ENCODE peak calls at places on chromosome 6, in six cellular contexts. One of them, this sample, is unnamed.
A peak's percentile ranks its signal among the peaks of the same experiment; 100 is the strongest.

GRCh38 chr6:108027594-108027993 is 46.9 kb downstream of the OSTM1 start:
- DNase-seq in mesenchymal stem cell: no peak
- DNase-seq in IMR-90: peak; percentile 9
- DNase-seq in H1: no peak
- DNase-seq in H9: no peak
- DNase-seq in trophoblast cell: no peak
- DNase-seq in this sample: no peak

GRCh38 chr6:136113736-136114173 is 136.4 kb downstream of the MTFR2 start:
- DNase-seq in H1: no peak
- DNase-seq in IMR-90: peak; percentile 93
- DNase-seq in mesenchymal stem cell: peak; percentile 98
- DNase-seq in H9: peak; percentile 46
- DNase-seq in trophoblast cell: peak; percentile 52
- DNase-seq in this sample: peak; percentile 63

GRCh38 chr6:152458648-152459047 is 178.5 kb downstream of the SYNE1 start:
- DNase-seq in mesenchymal stem cell: no peak
- DNase-seq in H9: no peak
- DNase-seq in H1: no peak
- DNase-seq in IMR-90: peak; percentile 72
- DNase-seq in trophoblast cell: no peak
- DNase-seq in this sample: no peak

GRCh38 chr6:33689148-33689494 is 22.4 kb downstream of the UQCC2 start:
- DNase-seq in mesenchymal stem cell: no peak
- DNase-seq in trophoblast cell: no peak
- DNase-seq in H1: no peak
- DNase-seq in H9: no peak
- DNase-seq in IMR-90: no peak
- DNase-seq in this sample: no peak

GRCh38 chr6:170493354-170493753 is 59.8 kb downstream of the PSMB1 start:
- DNase-seq in trophoblast cell: no peak
- DNase-seq in H9: no peak
- DNase-seq in H1: no peak
- DNase-seq in mesenchymal stem cell: no peak
- DNase-seq in IMR-90: no peak
- DNase-seq in this sample: no peak

GRCh38 chr6:31877651-31878161 is 1.1 kb downstream of the SLC44A4 start:
- DNase-seq in trophoblast cell: no peak
- DNase-seq in mesenchymal stem cell: no peak
- DNase-seq in H9: peak; percentile 30
- DNase-seq in IMR-90: no peak
- DNase-seq in H1: no peak
- DNase-seq in this sample: no peak

GRCh38 chr6:99424761-99425646 is at the start of gene PNISR:
- DNase-seq in mesenchymal stem cell: peak; percentile 99
- DNase-seq in trophoblast cell: peak; percentile 94
- DNase-seq in H1: peak; percentile 86
- DNase-seq in IMR-90: peak; percentile 99
- DNase-seq in H9: peak; percentile 95
- DNase-seq in this sample: peak; percentile 95

GRCh38 chr6:20310185-20310584 is 91.5 kb upstream of the E2F3 start:
- DNase-seq in H1: no peak
- DNase-seq in mesenchymal stem cell: no peak
- DNase-seq in IMR-90: no peak
- DNase-seq in trophoblast cell: no peak
- DNase-seq in H9: no peak
- DNase-seq in this sample: no peak

GRCh38 chr6:23531666-23532065 is 594.3 kb upstream of the NRSN1 start:
- DNase-seq in IMR-90: no peak
- DNase-seq in H1: no peak
- DNase-seq in mesenchymal stem cell: no peak
- DNase-seq in trophoblast cell: no peak
- DNase-seq in H9: no peak
- DNase-seq in this sample: no peak

GRCh38 chr6:108179741-108180140 is 13.9 kb downstream of the NR2E1 start:
- DNase-seq in trophoblast cell: no peak
- DNase-seq in mesenchymal stem cell: no peak
- DNase-seq in H9: no peak
- DNase-seq in H1: peak; percentile 52
- DNase-seq in IMR-90: no peak
- DNase-seq in this sample: no peak

GRCh38 chr6:153553627-153554026 is 422.5 kb upstream of the RGS17 start:
- DNase-seq in mesenchymal stem cell: peak; percentile 43
- DNase-seq in IMR-90: no peak
- DNase-seq in trophoblast cell: no peak
- DNase-seq in H1: peak; percentile 51
- DNase-seq in H9: peak; percentile 66
- DNase-seq in this sample: peak; percentile 33

GRCh38 chr6:6760054-6760453 is 171.5 kb downstream of the LY86 start:
- DNase-seq in IMR-90: no peak
- DNase-seq in mesenchymal stem cell: no peak
- DNase-seq in trophoblast cell: no peak
- DNase-seq in H9: no peak
- DNase-seq in H1: no peak
- DNase-seq in this sample: no peak

GRCh38 chr6:4093288-4093687 is 14.4 kb upstream of the FAM217A start:
- DNase-seq in H1: no peak
- DNase-seq in mesenchymal stem cell: no peak
- DNase-seq in IMR-90: no peak
- DNase-seq in trophoblast cell: no peak
- DNase-seq in H9: no peak
- DNase-seq in this sample: no peak

GRCh38 chr6:138455746-138456392 is 43.4 kb downstream of the NHSL1 start:
- DNase-seq in mesenchymal stem cell: no peak
- DNase-seq in H1: no peak
- DNase-seq in H9: no peak
- DNase-seq in IMR-90: peak; percentile 52
- DNase-seq in trophoblast cell: no peak
- DNase-seq in this sample: no peak

GRCh38 chr6:25829375-25829774 is 2.5 kb downstream of the SLC17A1 start:
- DNase-seq in H1: no peak
- DNase-seq in trophoblast cell: no peak
- DNase-seq in mesenchymal stem cell: no peak
- DNase-seq in H9: no peak
- DNase-seq in IMR-90: no peak
- DNase-seq in this sample: no peak

GRCh38 chr6:129150476-129150875 is 267.5 kb downstream of the LAMA2 start:
- DNase-seq in H9: no peak
- DNase-seq in trophoblast cell: no peak
- DNase-seq in H1: no peak
- DNase-seq in mesenchymal stem cell: no peak
- DNase-seq in IMR-90: no peak
- DNase-seq in this sample: no peak

GRCh38 chr6:85771925-85772430 is 129.3 kb upstream of the SYNCRIP start:
- DNase-seq in H9: no peak
- DNase-seq in trophoblast cell: no peak
- DNase-seq in mesenchymal stem cell: no peak
- DNase-seq in IMR-90: no peak
- DNase-seq in H1: no peak
- DNase-seq in this sample: no peak

GRCh38 chr6:33445020-33445676 is 9.2 kb upstream of the ZBTB9 start:
- DNase-seq in mesenchymal stem cell: no peak
- DNase-seq in H1: no peak
- DNase-seq in IMR-90: no peak
- DNase-seq in trophoblast cell: no peak
- DNase-seq in H9: no peak
- DNase-seq in this sample: no peak

GRCh38 chr6:137872071-137872470 is 5.0 kb downstream of the TNFAIP3 start:
- DNase-seq in trophoblast cell: no peak
- DNase-seq in H1: no peak
- DNase-seq in H9: no peak
- DNase-seq in IMR-90: peak; percentile 47
- DNase-seq in mesenchymal stem cell: no peak
- DNase-seq in this sample: no peak

GRCh38 chr6:46490425-46491200 is 636 bp downstream of the RCAN2 start:
- DNase-seq in trophoblast cell: no peak
- DNase-seq in H1: peak; percentile 82
- DNase-seq in H9: peak; percentile 74
- DNase-seq in IMR-90: no peak
- DNase-seq in mesenchymal stem cell: peak; percentile 6
- DNase-seq in this sample: peak; percentile 67

GRCh38 chr6:153328194-153328593 is 197.1 kb upstream of the RGS17 start:
- DNase-seq in H1: no peak
- DNase-seq in trophoblast cell: peak; percentile 7
- DNase-seq in H9: no peak
- DNase-seq in mesenchymal stem cell: no peak
- DNase-seq in IMR-90: no peak
- DNase-seq in this sample: no peak

GRCh38 chr6:129567374-129567773 is 142.6 kb downstream of the ARHGAP18 start:
- DNase-seq in H9: peak; percentile 63
- DNase-seq in IMR-90: no peak
- DNase-seq in trophoblast cell: peak; percentile 45
- DNase-seq in H1: peak; percentile 81
- DNase-seq in mesenchymal stem cell: no peak
- DNase-seq in this sample: no peak

GRCh38 chr6:147310511-147310910 is 106.3 kb downstream of the STXBP5 start:
- DNase-seq in H1: no peak
- DNase-seq in IMR-90: no peak
- DNase-seq in trophoblast cell: no peak
- DNase-seq in mesenchymal stem cell: no peak
- DNase-seq in H9: no peak
- DNase-seq in this sample: no peak

GRCh38 chr6:134176283-134176975 is 124.0 kb upstream of the SLC2A12 start:
- DNase-seq in trophoblast cell: no peak
- DNase-seq in IMR-90: peak; percentile 37
- DNase-seq in mesenchymal stem cell: peak; percentile 65
- DNase-seq in H1: peak; percentile 74
- DNase-seq in H9: peak; percentile 67
- DNase-seq in this sample: no peak

GRCh38 chr6:31049518-31049917 is 39.2 kb downstream of the MUC22 start:
- DNase-seq in H1: no peak
- DNase-seq in IMR-90: peak; percentile 44
- DNase-seq in mesenchymal stem cell: peak; percentile 34
- DNase-seq in trophoblast cell: no peak
- DNase-seq in H9: no peak
- DNase-seq in this sample: no peak

GRCh38 chr6:46638650-46639049 is 14.0 kb downstream of the CYP39A1 start:
- DNase-seq in IMR-90: no peak
- DNase-seq in H9: no peak
- DNase-seq in trophoblast cell: peak; percentile 84
- DNase-seq in H1: no peak
- DNase-seq in mesenchymal stem cell: no peak
- DNase-seq in this sample: no peak

GRCh38 chr6:21227486-21227885 is 366.1 kb upstream of the SOX4 start:
- DNase-seq in H9: no peak
- DNase-seq in trophoblast cell: peak; percentile 63
- DNase-seq in H1: no peak
- DNase-seq in IMR-90: peak; percentile 54
- DNase-seq in mesenchymal stem cell: no peak
- DNase-seq in this sample: no peak

GRCh38 chr6:16698163-16698533 is 63.1 kb downstream of the ATXN1 start:
- DNase-seq in H9: no peak
- DNase-seq in mesenchymal stem cell: no peak
- DNase-seq in IMR-90: no peak
- DNase-seq in H1: no peak
- DNase-seq in trophoblast cell: no peak
- DNase-seq in this sample: no peak

GRCh38 chr6:132960720-132961119 is 146.4 kb downstream of the RPS12 start:
- DNase-seq in mesenchymal stem cell: no peak
- DNase-seq in trophoblast cell: no peak
- DNase-seq in IMR-90: no peak
- DNase-seq in H9: no peak
- DNase-seq in H1: no peak
- DNase-seq in this sample: no peak

GRCh38 chr6:169503556-169503955 is 198.3 kb downstream of the WDR27 start:
- DNase-seq in IMR-90: no peak
- DNase-seq in H1: no peak
- DNase-seq in mesenchymal stem cell: no peak
- DNase-seq in trophoblast cell: no peak
- DNase-seq in H9: no peak
- DNase-seq in this sample: no peak

GRCh38 chr6:160831751-160832150 is 129.7 kb downstream of the PLG start:
- DNase-seq in H1: no peak
- DNase-seq in IMR-90: no peak
- DNase-seq in mesenchymal stem cell: no peak
- DNase-seq in trophoblast cell: no peak
- DNase-seq in H9: no peak
- DNase-seq in this sample: peak; percentile 8

GRCh38 chr6:166935353-166935752 is 21.0 kb downstream of the RNASET2 start:
- DNase-seq in H1: no peak
- DNase-seq in H9: no peak
- DNase-seq in mesenchymal stem cell: no peak
- DNase-seq in trophoblast cell: no peak
- DNase-seq in IMR-90: no peak
- DNase-seq in this sample: no peak

GRCh38 chr6:23003671-23004598 is 434.6 kb downstream of the HDGFL1 start:
- DNase-seq in H9: no peak
- DNase-seq in trophoblast cell: no peak
- DNase-seq in mesenchymal stem cell: peak; percentile 97
- DNase-seq in IMR-90: peak; percentile 86
- DNase-seq in H1: no peak
- DNase-seq in this sample: no peak

GRCh38 chr6:159830481-159831372 is 30.7 kb downstream of the PNLDC1 start:
- DNase-seq in H9: no peak
- DNase-seq in H1: no peak
- DNase-seq in mesenchymal stem cell: no peak
- DNase-seq in trophoblast cell: no peak
- DNase-seq in IMR-90: no peak
- DNase-seq in this sample: no peak
- H4K91ac ChIP-seq in H9: no peak overlapping the region
- H4K91ac ChIP-seq in H1: peak overlapping the region; percentile 58
- H4K91ac ChIP-seq in mesenchymal stem cell: no peak overlapping the region
- H4K91ac ChIP-seq in trophoblast cell: no peak overlapping the region
- H4K91ac ChIP-seq in IMR-90: no peak overlapping the region
- H4K91ac ChIP-seq in this sample: no peak overlapping the region

GRCh38 chr6:120805267-120805666 is 529.0 kb downstream of the TBC1D32 start:
- DNase-seq in mesenchymal stem cell: peak; percentile 16
- DNase-seq in H9: no peak
- DNase-seq in H1: no peak
- DNase-seq in trophoblast cell: no peak
- DNase-seq in IMR-90: no peak
- DNase-seq in this sample: no peak
- H4K91ac ChIP-seq in mesenchymal stem cell: no peak overlapping the region
- H4K91ac ChIP-seq in H9: no peak overlapping the region
- H4K91ac ChIP-seq in H1: no peak overlapping the region
- H4K91ac ChIP-seq in trophoblast cell: no peak overlapping the region
- H4K91ac ChIP-seq in IMR-90: no peak overlapping the region
- H4K91ac ChIP-seq in this sample: no peak overlapping the region

DNA sequence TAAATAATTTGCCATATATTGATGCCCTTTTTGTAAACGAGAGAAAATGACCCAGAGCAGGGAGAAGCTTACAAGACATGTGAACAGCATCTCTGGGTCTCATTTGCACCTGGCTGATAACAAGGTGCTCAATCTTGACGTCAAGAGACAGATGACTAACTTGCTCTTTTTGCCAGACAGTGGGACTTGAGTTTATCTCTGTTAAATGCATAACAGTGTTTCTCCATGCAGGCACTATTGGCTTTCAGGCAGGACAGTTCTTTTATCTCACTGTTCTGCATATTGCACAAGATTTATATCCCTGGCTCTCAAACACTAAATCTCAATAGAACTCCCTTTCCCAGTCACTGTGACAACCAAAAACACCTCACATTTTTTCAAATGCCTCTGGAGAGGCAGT is 56.4 kb downstream of the RFX6 start:
- DNase-seq in IMR-90: no peak
- DNase-seq in trophoblast cell: no peak
- DNase-seq in H1: no peak
- DNase-seq in mesenchymal stem cell: no peak
- DNase-seq in H9: no peak
- DNase-seq in this sample: no peak
- H4K91ac ChIP-seq in IMR-90: no peak overlapping the region
- H4K91ac ChIP-seq in trophoblast cell: no peak overlapping the region
- H4K91ac ChIP-seq in H1: no peak overlapping the region
- H4K91ac ChIP-seq in mesenchymal stem cell: no peak overlapping the region
- H4K91ac ChIP-seq in H9: no peak overlapping the region
- H4K91ac ChIP-seq in this sample: no peak overlapping the region

GRCh38 chr6:158328952-158329351 is 16.7 kb downstream of the TULP4 start:
- DNase-seq in mesenchymal stem cell: no peak
- DNase-seq in H9: no peak
- DNase-seq in H1: no peak
- DNase-seq in trophoblast cell: no peak
- DNase-seq in IMR-90: no peak
- DNase-seq in this sample: no peak
- H4K91ac ChIP-seq in mesenchymal stem cell: no peak overlapping the region
- H4K91ac ChIP-seq in H9: no peak overlapping the region
- H4K91ac ChIP-seq in H1: no peak overlapping the region
- H4K91ac ChIP-seq in trophoblast cell: no peak overlapping the region
- H4K91ac ChIP-seq in IMR-90: no peak overlapping the region
- H4K91ac ChIP-seq in this sample: no peak overlapping the region